ENCODE peak calls at places on chromosomes 13 and 19, in four cellular contexts. K is heart left ventricle, D is breast epithelium, Z is cardiac muscle cell. E is an unnamed sample.
A peak's percentile ranks its signal among the peaks of the same experiment; 100 is the strongest.

GRCh38 chr19:16369664-16370576 is 45.3 kb downstream of the KLF2 start:
- DNase-seq in K (peak; percentile 50), D (no peak), Z (no peak), E (no peak)

GRCh38 chr19:50777830-50778303 is 7.6 kb downstream of the GPR32 start:
- DNase-seq in K (no peak), D (no peak), Z (peak; percentile 56), E (no peak)

GRCh38 chr19:54644056-54644455 is 13.8 kb downstream of the LILRB1 start:
- DNase-seq in K (no peak), D (no peak), Z (no peak), E (no peak)

GRCh38 chr19:52664461-52664860 is 26.3 kb upstream of the ZNF83 start:
- DNase-seq in K (no peak), D (no peak), Z (no peak), E (no peak)

GRCh38 chr19:41350735-41351338 is 2.9 kb downstream of the TGFB1 start:
- DNase-seq in K (no peak), D (no peak), Z (no peak), E (no peak)

GRCh38 chr13:29849731-29850212 is 645 bp downstream of the UBL3 start:
- DNase-seq in K (peak; percentile 81), D (peak; percentile 65), Z (peak; percentile 76), E (no peak)

GRCh38 chr13:33375421-33375820 is 89.9 kb upstream of the STARD13 start:
- DNase-seq in K (no peak), D (no peak), Z (no peak), E (no peak)

GRCh38 chr19:37943480-37943879 is 36.5 kb downstream of the SIPA1L3 start:
- DNase-seq in K (no peak), D (peak; percentile 0), Z (peak; percentile 30), E (no peak)

GRCh38 chr19:21335721-21336120 is 6.5 kb upstream of the ZNF708 start:
- DNase-seq in K (no peak), D (no peak), Z (no peak), E (no peak)

GRCh38 chr13:40127476-40127875 is 472.0 kb downstream of the COG6 start:
- DNase-seq in K (no peak), D (no peak), Z (no peak), E (no peak)

GRCh38 chr19:55283548-55284393 is at the start of gene BRSK1:
- DNase-seq in K (no peak), D (no peak), Z (peak; percentile 84), E (no peak)

GRCh38 chr19:19545128-19545591 is 7.1 kb downstream of the CILP2 start:
- DNase-seq in K (no peak), D (no peak), Z (no peak), E (no peak)

GRCh38 chr13:33285420-33286124 is at the start of gene STARD13:
- DNase-seq in K (peak; percentile 92), D (peak; percentile 97), Z (peak; percentile 93), E (no peak)

GRCh38 chr13:64958106-64958505 is 2272.0 kb downstream of the PCDH9 start:
- DNase-seq in K (peak; percentile 34), D (no peak), Z (no peak), E (no peak)

GRCh38 chr13:43003010-43003409 is 11.0 kb upstream of the EPSTI1 start:
- DNase-seq in K (no peak), D (no peak), Z (no peak), E (no peak)

GRCh38 chr13:96091164-96091931 is 1.4 kb downstream of the HS6ST3 start:
- DNase-seq in K (peak; percentile 60), D (no peak), Z (peak; percentile 17), E (no peak)

GRCh38 chr19:41799444-41800000 is 3.1 kb downstream of the CEACAM3 start:
- DNase-seq in K (no peak), D (no peak), Z (no peak), E (no peak)

GRCh38 chr19:41218249-41218614 is 791 bp upstream of the AXL start:
- DNase-seq in K (no peak), D (no peak), Z (no peak), E (no peak)

GRCh38 chr19:45952691-45953505 is 20.8 kb downstream of the NOVA2 start:
- DNase-seq in K (no peak), D (no peak), Z (peak; percentile 92), E (peak; percentile 31)

GRCh38 chr19:4972509-4973230 is 3.8 kb downstream of the KDM4B start:
- DNase-seq in K (no peak), D (no peak), Z (no peak), E (no peak)

GRCh38 chr13:43786766-43787517 is at the start of gene ENOX1:
- DNase-seq in K (peak; percentile 87), D (no peak), Z (peak; percentile 86), E (no peak)

GRCh38 chr13:69619651-69620050 is 488.0 kb upstream of the ATXN8OS start:
- DNase-seq in K (no peak), D (no peak), Z (no peak), E (no peak)

GRCh38 chr13:84431646-84432045 is 549.4 kb upstream of the SLITRK1 start:
- DNase-seq in K (no peak), D (no peak), Z (no peak), E (no peak)

GRCh38 chr19:34066007-34066656 is 106.2 kb upstream of the LSM14A start:
- DNase-seq in K (no peak), D (no peak), Z (peak; percentile 7), E (no peak)

GRCh38 chr13:50219743-50220142 is 204.5 kb downstream of the KCNRG start:
- DNase-seq in K (no peak), D (no peak), Z (no peak), E (no peak)

GRCh38 chr13:33349996-33350826 is 64.7 kb upstream of the STARD13 start:
- DNase-seq in K (peak; percentile 84), D (peak; percentile 61), Z (peak; percentile 44), E (no peak)

GRCh38 chr19:10270180-10270615 is 722 bp upstream of the ICAM1 start:
- DNase-seq in K (peak; percentile 91), D (no peak), Z (no peak), E (no peak)

GRCh38 chr13:75566658-75567057 is 17.1 kb downstream of the UCHL3 start:
- DNase-seq in K (no peak), D (no peak), Z (no peak), E (no peak)

GRCh38 chr13:38821753-38822551 is 135.1 kb downstream of the FREM2 start:
- DNase-seq in K (no peak), D (no peak), Z (no peak), E (no peak)

GRCh38 chr19:49344516-49345423 is 9.6 kb downstream of the CD37 start:
- DNase-seq in K (no peak), D (no peak), Z (no peak), E (no peak)

GRCh38 chr13:111893607-111894443 is 173.1 kb upstream of the SOX1 start:
- DNase-seq in K (no peak), D (peak; percentile 34), Z (peak; percentile 32), E (no peak)

GRCh38 chr13:98507060-98507797 is 69.7 kb downstream of the STK24 start:
- DNase-seq in K (peak; percentile 79), D (peak; percentile 74), Z (peak; percentile 86), E (no peak)

GRCh38 chr13:53301449-53301848 is 272.8 kb downstream of the OLFM4 start:
- DNase-seq in K (no peak), D (no peak), Z (no peak), E (no peak)

GRCh38 chr13:99359493-99359892 is 52.3 kb upstream of the GPR183 start:
- DNase-seq in K (no peak), D (no peak), Z (no peak), E (no peak)

GRCh38 chr19:31975461-31975860 is 369.9 kb upstream of the ZNF507 start:
- DNase-seq in K (no peak), D (no peak), Z (no peak), E (no peak)

GRCh38 chr13:112836940-112837339 is 132.1 kb upstream of the MCF2L start:
- DNase-seq in K (no peak), D (no peak), Z (no peak), E (no peak)

GRCh38 chr19:3140667-3141038 is 4.8 kb downstream of the GNA15 start:
- DNase-seq in K (no peak), D (no peak), Z (no peak), E (no peak)

GRCh38 chr19:4172861-4173473 is 9.4 kb downstream of the SIRT6 start:
- DNase-seq in K (peak; percentile 81), D (peak; percentile 68), Z (peak; percentile 89), E (no peak)

GRCh38 chr13:25214371-25215252 is 42.5 kb upstream of the AMER2 start:
- DNase-seq in K (no peak), D (no peak), Z (no peak), E (no peak)
- TF ChIP-seq CTCF in K (no peak), D (no peak), Z (peak; percentile 11), E (no peak)

GRCh38 chr13:41548031-41548430 is 90.7 kb downstream of the RGCC start:
- DNase-seq in K (no peak), D (no peak), Z (no peak), E (no peak)

GRCh38 chr13:41546372-41547252 is 89.3 kb downstream of the RGCC start:
- DNase-seq in K (no peak), D (no peak), Z (no peak), E (no peak)

GRCh38 chr13:41548870-41549269 is 91.5 kb downstream of the RGCC start:
- DNase-seq in K (no peak), D (no peak), Z (no peak), E (no peak)

GRCh38 chr13:41549491-41549890 is 92.1 kb downstream of the RGCC start:
- DNase-seq in K (no peak), D (no peak), Z (no peak), E (no peak)

DNA sequence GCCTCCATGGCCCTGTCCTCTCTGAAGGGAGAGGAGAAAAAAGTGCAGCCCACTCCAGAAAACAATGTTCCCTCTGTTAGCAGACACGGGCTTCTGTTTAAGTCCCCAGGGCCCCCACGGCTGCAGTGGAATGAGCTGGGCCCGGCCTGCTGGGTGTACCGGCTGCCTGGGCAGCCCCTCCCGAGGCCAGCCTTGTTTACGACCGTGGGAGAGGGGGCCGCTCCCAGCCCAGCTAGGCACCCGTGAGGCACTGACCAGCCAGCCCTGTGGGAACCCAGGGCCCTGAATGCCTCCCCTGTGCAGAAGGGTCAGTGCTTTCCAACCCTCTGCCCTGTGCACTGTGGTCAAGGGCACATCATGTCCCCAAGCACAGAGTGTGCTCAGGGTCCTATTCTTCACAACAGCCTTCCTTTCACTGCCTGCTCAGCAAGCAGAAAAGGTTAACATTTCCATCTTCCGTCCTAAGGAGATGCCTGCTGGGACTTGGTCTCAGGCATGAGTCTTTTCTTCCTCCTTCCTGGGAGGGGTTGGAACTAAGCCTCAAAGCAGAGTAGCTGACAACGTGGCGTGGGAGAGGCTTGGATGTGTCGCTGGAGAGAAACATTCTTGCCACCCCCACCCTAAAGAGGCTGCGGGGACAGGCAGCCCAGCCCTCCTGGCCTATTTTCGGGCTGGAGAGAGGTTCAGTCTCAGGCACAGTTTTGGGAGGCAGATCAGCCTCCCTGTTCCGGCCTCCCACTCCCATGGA is 90.1 kb downstream of the RGCC start:
- DNase-seq in K (peak; percentile 74), D (no peak), Z (no peak), E (no peak)
- H3K4me3 ChIP-seq in K (no peak overlapping the region), D (no peak overlapping the region), Z (no peak overlapping the region), E (no peak overlapping the region)

GRCh38 chr13:105510363-105510762 is 1025.1 kb downstream of the EFNB2 start:
- DNase-seq in K (no peak), D (no peak), Z (no peak), E (no peak)
- TF ChIP-seq CTCF in K (no peak), D (no peak), Z (no peak), E (no peak)

DNA sequence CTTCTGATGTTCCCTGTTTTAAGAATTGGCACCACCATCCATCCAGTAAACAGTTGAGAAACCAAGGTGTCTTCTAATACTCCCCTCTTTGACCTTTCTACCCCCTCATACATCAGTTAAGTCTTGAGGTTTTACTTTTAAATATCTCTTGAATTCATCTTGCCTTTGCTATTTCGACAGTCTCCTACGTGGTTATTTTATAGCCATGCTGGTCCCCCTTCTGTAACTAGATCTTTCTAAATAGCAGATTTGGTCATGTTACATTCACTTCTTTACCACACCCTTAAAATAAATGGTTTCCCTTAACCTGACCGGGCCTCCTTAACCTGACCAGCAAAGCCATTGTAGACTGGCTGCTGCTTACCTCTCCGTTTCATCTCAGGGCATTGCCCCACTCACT is 5.4 kb downstream of the GPR180 start:
- DNase-seq in K (no peak), D (no peak), Z (no peak), E (no peak)
- H3K4me3 ChIP-seq in K (no peak overlapping the region), D (no peak overlapping the region), Z (no peak overlapping the region), E (no peak overlapping the region)